ENCODE peak calls at places on chromosomes 16 and 17, in ten cellular contexts. A, W, R, P, X, U, E, S, O and H are unnamed samples.
A peak's percentile ranks its signal among the peaks of the same experiment; 100 is the strongest.

GRCh38 chr17:10815318-10815717 is 11.4 kb upstream of the TMEM238L start:
- DNase-seq in R (no peak), U (no peak), O (no peak), E (no peak), A (no peak), W (no peak), P (no peak), X (peak; percentile 83), S (no peak), H (no peak)

GRCh38 chr16:53775821-53776431 is 72.0 kb downstream of the FTO start:
- DNase-seq in S (peak; percentile 98), E (peak; percentile 96), O (no peak), U (no peak), A (peak; percentile 64), W (peak; percentile 61), X (no peak), R (no peak), P (peak; percentile 12), H (peak; percentile 38)

GRCh38 chr17:82121660-82122629 is 23.9 kb upstream of the FASN start:
- DNase-seq in U (no peak), S (no peak), R (no peak), A (no peak), E (no peak), P (no peak), W (no peak), X (no peak), O (no peak), H (no peak)

GRCh38 chr17:64345691-64346376 is 44.8 kb downstream of the PECAM1 start:
- DNase-seq in E (no peak), O (no peak), W (no peak), X (no peak), P (no peak), U (no peak), A (peak; percentile 66), R (no peak), S (no peak), H (peak; percentile 63)

GRCh38 chr16:75260856-75261589 is 9.6 kb upstream of the BCAR1 start:
- DNase-seq in X (no peak), U (no peak), W (no peak), R (peak; percentile 8), A (no peak), E (no peak), S (no peak), O (no peak), P (no peak), H (no peak)

GRCh38 chr17:41811549-41812175 is at the start of gene P3H4:
- DNase-seq in A (peak; percentile 90), R (peak; percentile 79), X (peak; percentile 87), S (peak; percentile 75), U (peak; percentile 39), P (no peak), O (peak; percentile 60), W (peak; percentile 89), E (peak; percentile 74), H (peak; percentile 88)

GRCh38 chr16:56600398-56600999 is 7.9 kb upstream of the MT2A start:
- DNase-seq in R (peak; percentile 68), W (peak; percentile 66), P (no peak), A (no peak), S (peak; percentile 60), O (no peak), E (peak; percentile 69), X (no peak), U (no peak), H (no peak)

GRCh38 chr17:78862073-78863023 is 21.7 kb upstream of the USP36 start:
- DNase-seq in S (peak; percentile 95), P (peak; percentile 93), U (no peak), A (peak; percentile 83), R (no peak), O (peak; percentile 79), W (peak; percentile 89), E (peak; percentile 97), X (peak; percentile 82), H (peak; percentile 96)

GRCh38 chr16:88329726-88330700 is 52.7 kb upstream of the ZNF469 start:
- DNase-seq in U (no peak), X (peak; percentile 22), P (no peak), S (peak; percentile 43), E (no peak), W (no peak), A (no peak), R (no peak), O (no peak), H (no peak)

GRCh38 chr17:59454633-59455105 is 110.7 kb upstream of the DHX40 start:
- DNase-seq in S (no peak), P (no peak), E (no peak), U (no peak), A (no peak), R (no peak), W (no peak), O (no peak), X (no peak), H (no peak)

GRCh38 chr17:28916302-28916934 is 13.5 kb upstream of the DHRS13 start:
- DNase-seq in R (no peak), U (peak; percentile 23), W (peak; percentile 46), O (no peak), A (peak; percentile 69), P (no peak), S (peak; percentile 56), E (peak; percentile 62), X (no peak), H (no peak)

GRCh38 chr16:65487231-65487630 is 365.4 kb upstream of the CDH11 start:
- DNase-seq in S (no peak), R (no peak), X (no peak), E (no peak), P (no peak), A (no peak), U (no peak), W (no peak), O (no peak), H (no peak)

GRCh38 chr16:12796498-12796897 is 7.2 kb downstream of the CPPED1 start:
- DNase-seq in X (no peak), W (no peak), E (peak; percentile 5), P (no peak), U (no peak), O (no peak), R (no peak), S (no peak), A (no peak), H (no peak)

GRCh38 chr17:39261286-39261685 is 35.5 kb upstream of the STAC2 start:
- DNase-seq in E (no peak), U (no peak), X (no peak), S (no peak), R (no peak), A (no peak), O (no peak), W (peak; percentile 70), P (no peak), H (no peak)

GRCh38 chr17:44960654-44961053 is 7.4 kb downstream of the C1QL1 start:
- DNase-seq in U (no peak), R (no peak), S (no peak), O (no peak), E (no peak), P (no peak), A (peak; percentile 77), X (no peak), W (peak; percentile 39), H (no peak)

GRCh38 chr17:80331820-80332219 is 71.2 kb downstream of the RNF213 start:
- DNase-seq in E (no peak), W (no peak), P (no peak), X (no peak), S (no peak), O (no peak), A (peak; percentile 4), R (no peak), U (no peak), H (no peak)

GRCh38 chr16:74899786-74900185 is 85.1 kb downstream of the WDR59 start:
- DNase-seq in W (no peak), A (no peak), O (no peak), R (no peak), U (no peak), S (no peak), E (no peak), X (no peak), P (no peak), H (no peak)

GRCh38 chr16:15946257-15947044 is 3.0 kb upstream of the ABCC1 start:
- DNase-seq in S (peak; percentile 85), E (peak; percentile 86), X (no peak), R (no peak), U (no peak), A (no peak), W (peak; percentile 26), O (no peak), P (no peak), H (no peak)

GRCh38 chr17:67696347-67696746 is 21.4 kb upstream of the NOL11 start:
- DNase-seq in A (no peak), P (no peak), S (no peak), E (peak; percentile 44), O (no peak), U (no peak), W (no peak), R (no peak), X (no peak), H (no peak)

GRCh38 chr17:81842725-81843504 is 8.1 kb upstream of the PPP1R27 start:
- DNase-seq in R (no peak), S (peak; percentile 72), P (no peak), A (no peak), O (no peak), W (no peak), E (peak; percentile 31), U (no peak), X (no peak), H (no peak)

GRCh38 chr16:85554791-85555548 is 58.2 kb upstream of the GSE1 start:
- DNase-seq in E (peak; percentile 77), A (peak; percentile 82), P (peak; percentile 53), W (peak; percentile 44), S (peak; percentile 62), X (peak; percentile 82), R (peak; percentile 81), O (no peak), U (no peak), H (peak; percentile 84)

GRCh38 chr16:75942901-75943300 is 216.6 kb upstream of the CPHXL start:
- DNase-seq in R (no peak), A (no peak), E (no peak), P (no peak), S (no peak), U (no peak), X (no peak), O (no peak), W (no peak), H (no peak)

GRCh38 chr16:75697571-75697970 is 3.7 kb downstream of the DUXB start:
- DNase-seq in O (no peak), A (no peak), R (no peak), X (no peak), W (no peak), P (no peak), S (no peak), U (no peak), E (no peak), H (no peak)

GRCh38 chr17:1736348-1737281 is 6.1 kb upstream of the SERPINF2 start:
- DNase-seq in W (no peak), S (peak; percentile 60), E (peak; percentile 62), O (no peak), P (no peak), A (peak; percentile 88), U (no peak), R (no peak), X (peak; percentile 72), H (no peak)

GRCh38 chr17:75504347-75505151 is 10.8 kb downstream of the CASKIN2 start:
- DNase-seq in W (peak; percentile 68), R (peak; percentile 89), P (no peak), U (peak; percentile 11), O (no peak), S (peak; percentile 6), E (no peak), A (peak; percentile 70), X (peak; percentile 55), H (peak; percentile 65)

GRCh38 chr16:58011652-58012051 is 10.4 kb downstream of the USB1 start:
- DNase-seq in X (no peak), R (peak; percentile 17), O (no peak), W (no peak), A (no peak), E (peak; percentile 59), U (no peak), P (no peak), S (peak; percentile 79), H (no peak)

GRCh38 chr16:30187971-30188561 is 4.7 kb downstream of the CORO1A start:
- DNase-seq in P (no peak), E (no peak), O (no peak), A (no peak), X (peak; percentile 65), U (no peak), S (no peak), R (no peak), W (no peak), H (no peak)

GRCh38 chr16:4536391-4537106 is 2.0 kb downstream of the CDIP1 start:
- DNase-seq in O (no peak), X (no peak), W (no peak), P (no peak), S (no peak), U (no peak), E (no peak), A (no peak), R (no peak), H (no peak)